ENCODE peak calls at places on chromosomes 11 and 22, in ten cellular contexts. Y, F, U, N, D, I, P, E, H and T are unnamed samples.

GRCh38 chr22:46054091-46054877 is 77.3 kb upstream of the WNT7B start:
- DNase-seq in Y (peak), F (peak), U (peak), N (no peak), D (peak), I (no peak), P (peak), E (peak), H (no peak), T (peak)

GRCh38 chr22:23248583-23248982 is 68.3 kb downstream of the BCR start:
- DNase-seq in Y (no peak), F (peak), U (no peak), N (peak), D (no peak), I (peak), P (no peak), E (peak), H (no peak), T (no peak)

GRCh38 chr11:116366980-116367640 is 405.7 kb downstream of the BUD13 start:
- DNase-seq in Y (no peak), F (peak), U (no peak), N (no peak), D (no peak), I (peak), P (no peak), E (no peak), H (no peak), T (peak)

GRCh38 chr11:101176381-101176780 is 46.8 kb upstream of the PGR start:
- DNase-seq in Y (no peak), F (no peak), U (no peak), N (no peak), D (no peak), I (no peak), P (no peak), E (no peak), H (no peak), T (no peak)

GRCh38 chr11:44623716-44624491 is 58.4 kb downstream of the CD82 start:
- DNase-seq in Y (no peak), F (peak), U (peak), N (no peak), D (no peak), I (no peak), P (no peak), E (no peak), H (peak), T (no peak)

GRCh38 chr11:34065505-34066203 is 14.1 kb downstream of the CAPRIN1 start:
- DNase-seq in Y (no peak), F (peak), U (no peak), N (no peak), D (no peak), I (peak), P (no peak), E (peak), H (no peak), T (no peak)

GRCh38 chr11:117538731-117539130 is 211.1 kb downstream of the CEP164 start:
- DNase-seq in Y (no peak), F (no peak), U (no peak), N (no peak), D (no peak), I (no peak), P (no peak), E (no peak), H (no peak), T (peak)

GRCh38 chr11:94880216-94880615 is 93.1 kb downstream of the CWC15 start:
- DNase-seq in Y (no peak), F (no peak), U (no peak), N (no peak), D (no peak), I (no peak), P (no peak), E (no peak), H (no peak), T (no peak)

GRCh38 chr11:117478926-117479325 is 151.3 kb downstream of the CEP164 start:
- DNase-seq in Y (no peak), F (no peak), U (no peak), N (no peak), D (no peak), I (no peak), P (no peak), E (no peak), H (no peak), T (no peak)

GRCh38 chr11:6992457-6993431 is 27.4 kb downstream of the ZNF214 start:
- DNase-seq in Y (no peak), F (no peak), U (no peak), N (no peak), D (no peak), I (no peak), P (no peak), E (peak), H (no peak), T (no peak)

GRCh38 chr11:69174841-69175240 is 19.1 kb downstream of the SMIM38 start:
- DNase-seq in Y (no peak), F (no peak), U (no peak), N (no peak), D (no peak), I (no peak), P (no peak), E (no peak), H (no peak), T (no peak)

GRCh38 chr11:446886-447285 is 3.2 kb upstream of the PTDSS2 start:
- DNase-seq in Y (no peak), F (no peak), U (no peak), N (no peak), D (no peak), I (no peak), P (no peak), E (no peak), H (no peak), T (no peak)

GRCh38 chr22:49619301-49619700 is 208.4 kb downstream of the BRD1 start:
- DNase-seq in Y (no peak), F (no peak), U (no peak), N (no peak), D (peak), I (no peak), P (no peak), E (no peak), H (no peak), T (no peak)

GRCh38 chr11:119728651-119729580 is at the start of gene NECTIN1:
- DNase-seq in Y (peak), F (peak), U (peak), N (peak), D (peak), I (peak), P (peak), E (peak), H (peak), T (peak)

GRCh38 chr22:22318723-22319465 is 74.3 kb downstream of the VPREB1 start:
- DNase-seq in Y (no peak), F (no peak), U (no peak), N (no peak), D (no peak), I (no peak), P (no peak), E (no peak), H (no peak), T (no peak)

GRCh38 chr11:788953-789940 is 643 bp downstream of the CEND1 start:
- DNase-seq in Y (no peak), F (no peak), U (no peak), N (peak), D (no peak), I (peak), P (no peak), E (no peak), H (no peak), T (no peak)

GRCh38 chr11:75319035-75319877 is 32.2 kb downstream of the ARRB1 start:
- DNase-seq in Y (no peak), F (no peak), U (no peak), N (no peak), D (no peak), I (no peak), P (no peak), E (peak), H (no peak), T (no peak)

GRCh38 chr22:39496131-39496838 is 5.8 kb upstream of the MIEF1 start:
- DNase-seq in Y (peak), F (peak), U (no peak), N (peak), D (peak), I (peak), P (no peak), E (peak), H (peak), T (peak)

GRCh38 chr11:1349074-1349931 is 39.9 kb upstream of the TOLLIP start:
- DNase-seq in Y (no peak), F (peak), U (no peak), N (no peak), D (no peak), I (no peak), P (no peak), E (no peak), H (peak), T (peak)

GRCh38 chr22:46679711-46680269 is 58.3 kb downstream of the CERK start:
- DNase-seq in Y (no peak), F (no peak), U (no peak), N (no peak), D (no peak), I (no peak), P (no peak), E (no peak), H (no peak), T (no peak)

GRCh38 chr11:70289582-70289981 is 19.1 kb downstream of the PPFIA1 start:
- DNase-seq in Y (no peak), F (no peak), U (no peak), N (no peak), D (no peak), I (no peak), P (no peak), E (no peak), H (no peak), T (no peak)

GRCh38 chr22:22999473-22999872 is 70.8 kb upstream of the GNAZ start:
- DNase-seq in Y (no peak), F (no peak), U (no peak), N (no peak), D (no peak), I (no peak), P (no peak), E (no peak), H (no peak), T (no peak)

DNA sequence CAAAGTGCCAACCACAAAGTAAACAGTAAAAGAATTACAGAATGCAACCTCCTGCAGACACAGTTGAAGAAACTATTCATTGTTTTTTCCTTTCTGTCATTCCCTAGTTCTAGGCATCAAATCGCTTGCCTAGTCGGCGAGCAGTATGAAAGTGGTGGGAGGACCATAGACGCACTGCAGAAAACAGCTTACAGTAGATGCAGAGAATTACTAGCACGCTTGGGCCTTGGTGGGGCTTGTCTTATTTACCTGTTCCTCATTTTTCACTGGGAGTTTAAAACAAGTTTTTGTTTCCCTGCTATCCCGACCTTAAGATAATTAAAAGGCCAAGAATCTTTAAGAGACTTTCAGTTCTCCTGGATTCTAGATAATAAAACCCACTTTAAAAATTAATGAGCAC is 742 bp upstream of the ARL14EP start:
- DNase-seq in Y (no peak), F (no peak), U (no peak), N (no peak), D (no peak), I (no peak), P (no peak), E (no peak), H (no peak), T (no peak)
- H3K4me3 ChIP-seq in Y (peak), F (no peak), U (peak), N (peak), D (peak), I (peak), P (peak), E (peak), H (no peak), T (peak)

GRCh38 chr22:29026579-29026978 is 35.1 kb downstream of the C22orf31 start:
- DNase-seq in Y (no peak), F (no peak), U (no peak), N (no peak), D (no peak), I (no peak), P (no peak), E (no peak), H (no peak), T (no peak)

GRCh38 chr22:29023172-29023796 is 38.3 kb downstream of the C22orf31 start:
- DNase-seq in Y (no peak), F (no peak), U (no peak), N (no peak), D (no peak), I (no peak), P (no peak), E (no peak), H (no peak), T (no peak)

GRCh38 chr22:29016067-29016938 is 45.3 kb downstream of the C22orf31 start:
- DNase-seq in Y (no peak), F (no peak), U (no peak), N (no peak), D (no peak), I (no peak), P (no peak), E (no peak), H (no peak), T (no peak)

GRCh38 chr22:29018293-29019189 is 43.1 kb downstream of the C22orf31 start:
- DNase-seq in Y (no peak), F (no peak), U (no peak), N (no peak), D (no peak), I (no peak), P (no peak), E (no peak), H (no peak), T (no peak)

DNA sequence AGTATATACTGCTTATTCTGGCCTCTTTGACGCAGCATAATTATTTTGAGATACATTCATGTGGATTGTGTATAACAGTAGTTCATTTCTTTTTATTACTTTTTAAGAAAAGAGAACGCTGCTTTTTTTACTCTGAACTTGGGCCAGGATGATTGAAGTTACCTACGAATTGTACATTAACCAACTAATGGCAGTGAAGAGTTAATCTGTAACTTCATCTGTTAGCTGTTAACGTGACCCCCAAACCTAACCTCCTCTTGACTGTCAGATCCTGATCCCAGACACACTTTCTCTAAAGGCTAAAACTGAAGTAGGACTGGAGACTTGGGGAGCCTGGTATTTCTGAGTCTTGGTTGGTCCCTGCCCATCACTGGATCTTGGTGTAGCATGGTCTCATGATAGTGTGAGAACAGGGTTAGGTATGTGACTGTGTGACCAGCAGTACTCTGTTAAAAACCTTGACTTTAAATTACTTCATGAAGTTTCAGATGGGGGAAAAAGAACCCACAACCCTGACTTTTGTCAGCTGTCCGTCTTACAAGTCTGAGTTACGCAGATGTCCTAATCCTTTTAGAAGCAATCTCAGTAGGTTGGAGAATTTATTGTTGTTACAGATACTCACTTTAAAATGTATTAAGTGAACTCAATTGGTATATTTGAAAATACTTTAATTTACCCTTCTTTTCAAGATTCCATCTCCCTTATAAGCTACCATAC is 39.4 kb downstream of the C22orf31 start:
- DNase-seq in Y (no peak), F (no peak), U (no peak), N (no peak), D (no peak), I (no peak), P (no peak), E (no peak), H (no peak), T (no peak)
- H3K4me3 ChIP-seq in Y (no peak), F (no peak), U (no peak), N (no peak), D (no peak), I (no peak), P (no peak), E (no peak), H (no peak), T (no peak)

GRCh38 chr22:20390394-20390907 is 3.5 kb upstream of the ZNF74 start:
- DNase-seq in Y (no peak), F (no peak), U (no peak), N (no peak), D (no peak), I (no peak), P (no peak), E (no peak), H (no peak), T (no peak)

GRCh38 chr22:20393705-20394476 is at the start of gene ZNF74:
- DNase-seq in Y (peak), F (peak), U (peak), N (peak), D (peak), I (peak), P (peak), E (peak), H (peak), T (peak)

GRCh38 chr22:20391222-20391621 is 2.7 kb upstream of the ZNF74 start:
- DNase-seq in Y (no peak), F (no peak), U (no peak), N (no peak), D (no peak), I (no peak), P (no peak), E (no peak), H (no peak), T (no peak)

GRCh38 chr22:20395181-20395896 is 1.4 kb downstream of the ZNF74 start:
- DNase-seq in Y (no peak), F (no peak), U (peak), N (no peak), D (no peak), I (no peak), P (no peak), E (no peak), H (no peak), T (peak)

DNA sequence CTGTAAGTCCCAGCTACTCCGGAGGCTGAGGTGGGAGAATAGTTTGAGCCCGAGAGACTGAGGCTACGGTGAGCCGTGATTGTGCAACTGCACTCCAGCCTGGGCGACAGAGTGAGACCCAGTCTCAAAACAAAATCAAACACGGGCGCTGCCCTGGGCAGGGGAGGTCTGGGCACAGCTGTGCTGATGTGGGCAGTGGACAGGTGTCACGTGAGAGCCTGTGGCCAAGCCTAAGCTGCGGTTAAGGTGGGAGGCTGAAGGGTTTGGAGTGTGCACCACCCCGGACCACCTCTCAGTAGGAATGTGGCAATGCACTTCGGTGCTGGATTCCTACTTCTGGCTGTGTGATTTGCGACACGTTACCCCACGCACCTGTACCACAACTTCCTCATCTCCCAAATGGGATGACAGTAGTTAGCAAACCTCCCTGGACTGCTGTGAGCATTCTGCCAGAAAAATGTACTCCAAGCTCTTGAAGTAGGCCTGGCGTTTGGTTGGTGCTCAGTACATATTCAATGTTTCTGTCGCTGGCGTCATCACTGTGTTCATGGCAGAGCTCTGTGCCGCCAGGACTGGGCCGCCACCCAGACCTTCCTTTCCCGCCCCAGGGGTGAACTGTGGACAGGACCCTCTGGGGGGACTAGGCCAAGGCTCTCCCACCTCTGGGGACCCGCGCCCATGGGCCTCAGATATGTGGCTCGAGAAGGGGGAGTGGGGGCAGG is 807 bp upstream of the ZNF74 start:
- DNase-seq in Y (no peak), F (no peak), U (no peak), N (no peak), D (no peak), I (no peak), P (no peak), E (no peak), H (no peak), T (no peak)
- H3K4me3 ChIP-seq in Y (peak), F (peak), U (peak), N (peak), D (peak), I (peak), P (peak), E (peak), H (peak), T (peak)

DNA sequence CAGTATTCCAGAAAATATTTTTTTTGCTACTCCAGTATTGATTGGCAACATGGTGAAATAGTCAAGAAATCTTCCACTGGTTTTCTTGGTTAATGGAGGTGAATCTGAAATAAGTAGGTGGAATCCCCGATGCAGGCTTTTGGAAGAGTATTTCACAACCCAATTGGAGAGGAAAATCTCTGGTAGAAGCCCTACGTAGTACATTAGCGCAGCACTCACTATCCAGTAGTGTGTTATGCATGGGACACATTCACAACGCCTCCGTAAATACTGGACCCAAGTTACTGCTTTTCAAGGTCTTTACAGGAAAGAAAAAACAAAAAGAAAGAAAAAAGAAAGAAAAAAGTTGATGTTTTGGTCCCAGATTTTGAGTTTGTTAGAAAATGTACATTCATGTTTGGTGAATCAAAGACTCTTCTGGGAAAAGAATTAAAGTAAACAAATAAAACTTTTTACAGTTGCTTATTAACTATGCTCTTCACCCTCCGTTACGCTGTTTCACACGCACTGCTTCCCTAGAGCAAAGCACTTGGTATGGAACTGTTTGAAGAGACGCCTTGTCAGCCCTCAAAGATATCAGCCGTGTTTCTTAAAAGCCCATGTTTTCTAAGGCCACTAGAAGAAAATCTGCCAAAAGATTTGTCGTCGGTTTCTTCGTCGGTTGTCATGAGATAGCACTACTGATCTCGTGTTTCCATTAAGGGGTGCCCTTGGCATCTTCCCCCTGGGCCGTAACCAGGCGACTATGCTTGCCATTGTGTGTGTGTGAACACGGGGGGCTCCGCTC is 170.4 kb upstream of the CTSC start:
- DNase-seq in Y (no peak), F (no peak), U (no peak), N (no peak), D (no peak), I (peak), P (no peak), E (no peak), H (no peak), T (no peak)
- H3K4me3 ChIP-seq in Y (peak), F (peak), U (peak), N (no peak), D (no peak), I (peak), P (no peak), E (no peak), H (peak), T (no peak)

GRCh38 chr11:67586568-67587250 is 3.1 kb downstream of the GSTP1 start:
- DNase-seq in Y (no peak), F (no peak), U (no peak), N (no peak), D (no peak), I (no peak), P (no peak), E (no peak), H (no peak), T (no peak)
- H3K4me3 ChIP-seq in Y (no peak), F (no peak), U (no peak), N (no peak), D (no peak), I (no peak), P (no peak), E (no peak), H (no peak), T (no peak)

GRCh38 chr22:17726561-17727243 is 47.6 kb downstream of the BID start:
- DNase-seq in Y (no peak), F (no peak), U (no peak), N (peak), D (no peak), I (no peak), P (no peak), E (no peak), H (no peak), T (no peak)

GRCh38 chr22:17725465-17725800 is 48.8 kb downstream of the BID start:
- DNase-seq in Y (no peak), F (no peak), U (no peak), N (no peak), D (no peak), I (no peak), P (no peak), E (no peak), H (no peak), T (no peak)

GRCh38 chr22:17728786-17729185 is 45.5 kb downstream of the BID start:
- DNase-seq in Y (no peak), F (no peak), U (no peak), N (no peak), D (no peak), I (no peak), P (no peak), E (no peak), H (no peak), T (no peak)

GRCh38 chr22:17729561-17729960 is 44.7 kb downstream of the BID start:
- DNase-seq in Y (no peak), F (no peak), U (no peak), N (no peak), D (no peak), I (no peak), P (no peak), E (no peak), H (no peak), T (no peak)

GRCh38 chr22:17727244-17727892 is 46.9 kb downstream of the BID start:
- DNase-seq in Y (no peak), F (no peak), U (no peak), N (no peak), D (no peak), I (no peak), P (no peak), E (no peak), H (no peak), T (no peak)
- H3K4me3 ChIP-seq in Y (no peak), F (no peak), U (no peak), N (no peak), D (no peak), I (no peak), P (no peak), E (no peak), H (no peak), T (no peak)